ENCODE peak calls at places on chromosomes 11 and 22, in six cellular contexts. One of them, this sample, is unnamed. For H3K79me1, the result is how much of the 10 kb centered on the place peaks cover.

GRCh38 chr11:71428861-71429435 is 19.2 kb downstream of the DHCR7 start:
- DNase-seq in IMR-90: no peak
- DNase-seq in H9: no peak
- DNase-seq in neuronal stem cell: no peak
- DNase-seq in mesenchymal stem cell: no peak
- DNase-seq in H1: no peak
- DNase-seq in this sample: no peak

GRCh38 chr11:28879869-28880268 is 771.7 kb downstream of the METTL15 start:
- DNase-seq in IMR-90: no peak
- DNase-seq in H9: no peak
- DNase-seq in neuronal stem cell: no peak
- DNase-seq in mesenchymal stem cell: no peak
- DNase-seq in H1: no peak
- DNase-seq in this sample: no peak

GRCh38 chr22:19761500-19762314 is 1.1 kb downstream of the TBX1 start:
- DNase-seq in IMR-90: no peak
- DNase-seq in H9: no peak
- DNase-seq in neuronal stem cell: no peak
- DNase-seq in mesenchymal stem cell: peak
- DNase-seq in H1: no peak
- DNase-seq in this sample: no peak

GRCh38 chr11:128908391-128909246 is 17.5 kb downstream of the KCNJ5 start:
- DNase-seq in IMR-90: peak
- DNase-seq in H9: no peak
- DNase-seq in neuronal stem cell: no peak
- DNase-seq in mesenchymal stem cell: peak
- DNase-seq in H1: no peak
- DNase-seq in this sample: peak

GRCh38 chr11:3669128-3669527 is 2.1 kb downstream of the CHRNA10 start:
- DNase-seq in IMR-90: no peak
- DNase-seq in H9: no peak
- DNase-seq in neuronal stem cell: no peak
- DNase-seq in mesenchymal stem cell: no peak
- DNase-seq in H1: no peak
- DNase-seq in this sample: no peak

GRCh38 chr11:43868852-43869567 is 11.6 kb upstream of the ALKBH3 start:
- DNase-seq in IMR-90: peak
- DNase-seq in H9: no peak
- DNase-seq in neuronal stem cell: no peak
- DNase-seq in mesenchymal stem cell: peak
- DNase-seq in H1: no peak
- DNase-seq in this sample: no peak

GRCh38 chr11:17734418-17734911 is at the start of gene KCNC1:
- DNase-seq in IMR-90: peak
- DNase-seq in H9: peak
- DNase-seq in neuronal stem cell: peak
- DNase-seq in mesenchymal stem cell: peak
- DNase-seq in H1: peak
- DNase-seq in this sample: peak

GRCh38 chr11:124644426-124645280 is 22.0 kb downstream of the TBRG1 start:
- DNase-seq in IMR-90: peak
- DNase-seq in H9: peak
- DNase-seq in neuronal stem cell: peak
- DNase-seq in mesenchymal stem cell: peak
- DNase-seq in H1: peak
- DNase-seq in this sample: peak

GRCh38 chr22:29128891-29129643 is 56.2 kb downstream of the KREMEN1 start:
- DNase-seq in IMR-90: peak
- DNase-seq in H9: no peak
- DNase-seq in neuronal stem cell: no peak
- DNase-seq in mesenchymal stem cell: peak
- DNase-seq in H1: no peak
- DNase-seq in this sample: no peak

GRCh38 chr11:76277298-76278175 is 71.2 kb upstream of the WNT11 start:
- DNase-seq in IMR-90: no peak
- DNase-seq in H9: no peak
- DNase-seq in neuronal stem cell: no peak
- DNase-seq in mesenchymal stem cell: no peak
- DNase-seq in H1: no peak
- DNase-seq in this sample: no peak

GRCh38 chr22:35312198-35313059 is 12.7 kb downstream of the TOM1 start:
- DNase-seq in IMR-90: peak
- DNase-seq in H9: no peak
- DNase-seq in neuronal stem cell: no peak
- DNase-seq in mesenchymal stem cell: no peak
- DNase-seq in H1: no peak
- DNase-seq in this sample: peak

GRCh38 chr11:48237727-48238126 is 7.2 kb upstream of the OR4X2 start:
- DNase-seq in IMR-90: no peak
- DNase-seq in H9: no peak
- DNase-seq in neuronal stem cell: no peak
- DNase-seq in mesenchymal stem cell: no peak
- DNase-seq in H1: no peak
- DNase-seq in this sample: no peak

GRCh38 chr11:16843307-16843706 is 104.9 kb downstream of the C11orf58 start:
- DNase-seq in IMR-90: no peak
- DNase-seq in H9: no peak
- DNase-seq in neuronal stem cell: no peak
- DNase-seq in mesenchymal stem cell: no peak
- DNase-seq in H1: no peak
- DNase-seq in this sample: no peak

GRCh38 chr11:85752201-85752889 is 58.6 kb downstream of the SYTL2 start:
- DNase-seq in IMR-90: no peak
- DNase-seq in H9: no peak
- DNase-seq in neuronal stem cell: no peak
- DNase-seq in mesenchymal stem cell: no peak
- DNase-seq in H1: no peak
- DNase-seq in this sample: no peak

GRCh38 chr11:107583629-107584195 is 7.2 kb upstream of the ELMOD1 start:
- DNase-seq in IMR-90: peak
- DNase-seq in H9: no peak
- DNase-seq in neuronal stem cell: no peak
- DNase-seq in mesenchymal stem cell: no peak
- DNase-seq in H1: no peak
- DNase-seq in this sample: no peak

GRCh38 chr22:46691571-46691970 is 46.5 kb downstream of the CERK start:
- DNase-seq in IMR-90: no peak
- DNase-seq in H9: no peak
- DNase-seq in neuronal stem cell: no peak
- DNase-seq in mesenchymal stem cell: no peak
- DNase-seq in H1: no peak
- DNase-seq in this sample: no peak

GRCh38 chr22:41551882-41552582 is 7.8 kb upstream of the POLR3H start:
- DNase-seq in IMR-90: no peak
- DNase-seq in H9: no peak
- DNase-seq in neuronal stem cell: no peak
- DNase-seq in mesenchymal stem cell: no peak
- DNase-seq in H1: no peak
- DNase-seq in this sample: no peak

GRCh38 chr11:121741954-121742361 is 289.2 kb upstream of the SORL1-AS1 start:
- DNase-seq in IMR-90: peak
- DNase-seq in H9: no peak
- DNase-seq in neuronal stem cell: no peak
- DNase-seq in mesenchymal stem cell: no peak
- DNase-seq in H1: no peak
- DNase-seq in this sample: no peak

GRCh38 chr22:25759825-25760231 is 17.8 kb downstream of the MYO18B start:
- DNase-seq in IMR-90: peak
- DNase-seq in H9: no peak
- DNase-seq in neuronal stem cell: no peak
- DNase-seq in mesenchymal stem cell: peak
- DNase-seq in H1: no peak
- DNase-seq in this sample: peak

DNA sequence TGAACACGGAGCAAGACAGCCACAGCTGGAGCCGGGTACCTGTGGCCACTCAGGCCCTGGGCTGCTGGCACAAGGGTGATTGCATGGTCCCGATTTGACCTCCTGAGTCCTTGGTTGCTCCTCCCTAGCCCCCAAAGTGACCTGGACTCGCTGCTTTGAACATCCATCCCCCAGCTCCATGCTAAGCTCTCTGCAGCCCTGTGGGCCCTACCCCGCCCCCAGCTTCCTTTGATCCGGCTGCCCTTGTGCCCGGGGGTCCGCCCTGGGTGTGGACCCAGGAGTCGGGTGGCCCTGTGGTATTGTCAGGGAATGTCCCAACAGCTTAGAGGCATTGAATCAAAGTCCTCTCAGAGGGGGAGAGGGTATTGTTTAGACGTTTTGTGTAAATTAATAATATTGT is 20.5 kb downstream of the GRIK4 start:
- DNase-seq in IMR-90: no peak
- DNase-seq in H9: no peak
- DNase-seq in neuronal stem cell: no peak
- DNase-seq in mesenchymal stem cell: no peak
- DNase-seq in H1: no peak
- DNase-seq in this sample: no peak
- H3K14ac ChIP-seq in IMR-90: peak
- H3K14ac ChIP-seq in H9: no peak
- H3K14ac ChIP-seq in neuronal stem cell: no peak
- H3K14ac ChIP-seq in mesenchymal stem cell: no peak
- H3K14ac ChIP-seq in H1: no peak
- H3K14ac ChIP-seq in this sample: no peak

GRCh38 chr11:12702999-12703453 is 28.8 kb downstream of the TEAD1 start:
- DNase-seq in IMR-90: peak
- DNase-seq in H9: no peak
- DNase-seq in neuronal stem cell: no peak
- DNase-seq in mesenchymal stem cell: no peak
- DNase-seq in H1: no peak
- DNase-seq in this sample: peak

GRCh38 chr11:12706531-12707499 is 32.6 kb downstream of the TEAD1 start:
- DNase-seq in IMR-90: no peak
- DNase-seq in H9: no peak
- DNase-seq in neuronal stem cell: no peak
- DNase-seq in mesenchymal stem cell: no peak
- DNase-seq in H1: no peak
- DNase-seq in this sample: no peak

GRCh38 chr11:12705874-12706273 is 31.7 kb downstream of the TEAD1 start:
- DNase-seq in IMR-90: no peak
- DNase-seq in H9: no peak
- DNase-seq in neuronal stem cell: no peak
- DNase-seq in mesenchymal stem cell: no peak
- DNase-seq in H1: no peak
- DNase-seq in this sample: no peak

GRCh38 chr11:12704049-12704448 is 29.8 kb downstream of the TEAD1 start:
- DNase-seq in IMR-90: peak
- DNase-seq in H9: no peak
- DNase-seq in neuronal stem cell: no peak
- DNase-seq in mesenchymal stem cell: peak
- DNase-seq in H1: no peak
- DNase-seq in this sample: peak

DNA sequence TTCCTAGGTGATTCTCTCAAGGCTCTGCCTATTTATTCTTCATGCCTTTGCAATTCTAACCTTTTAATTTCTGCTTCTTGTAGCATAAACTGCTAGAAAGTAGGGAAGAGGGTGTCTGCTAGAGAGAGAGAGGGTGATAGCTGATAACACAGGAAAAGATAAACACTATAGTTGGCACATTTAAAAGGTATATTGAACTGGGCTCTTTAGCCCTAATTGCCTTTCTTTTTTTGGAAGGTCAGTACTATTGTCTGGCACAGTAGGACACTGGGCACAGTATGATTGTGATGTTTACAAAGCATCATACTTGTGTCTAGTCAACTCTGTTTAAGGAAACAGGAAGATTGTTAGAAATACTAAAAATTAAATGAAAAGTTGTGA is 33.3 kb downstream of the TEAD1 start:
- DNase-seq in IMR-90: no peak
- DNase-seq in H9: no peak
- DNase-seq in neuronal stem cell: no peak
- DNase-seq in mesenchymal stem cell: no peak
- DNase-seq in H1: no peak
- DNase-seq in this sample: no peak
- H3K79me1 ChIP-seq in IMR-90: half or more
- H3K79me1 ChIP-seq in H9: under half
- H3K79me1 ChIP-seq in neuronal stem cell: under half
- H3K79me1 ChIP-seq in mesenchymal stem cell: under half
- H3K79me1 ChIP-seq in H1: under half
- H3K79me1 ChIP-seq in this sample: under half

GRCh38 chr11:61277973-61278565 is 17.0 kb downstream of the VWCE start:
- DNase-seq in IMR-90: no peak
- DNase-seq in H9: no peak
- DNase-seq in neuronal stem cell: no peak
- DNase-seq in mesenchymal stem cell: no peak
- DNase-seq in H1: no peak
- DNase-seq in this sample: peak
- H2BK120ac ChIP-seq in IMR-90: no peak
- H2BK120ac ChIP-seq in H9: no peak
- H2BK120ac ChIP-seq in neuronal stem cell: no peak
- H2BK120ac ChIP-seq in mesenchymal stem cell: no peak
- H2BK120ac ChIP-seq in H1: no peak
- H2BK120ac ChIP-seq in this sample: no peak

GRCh38 chr11:2399488-2400068 is 972 bp upstream of the TSSC4 start:
- DNase-seq in IMR-90: no peak
- DNase-seq in H9: peak
- DNase-seq in neuronal stem cell: no peak
- DNase-seq in mesenchymal stem cell: no peak
- DNase-seq in H1: peak
- DNase-seq in this sample: peak

GRCh38 chr11:2400761-2401435 is 348 bp downstream of the TSSC4 start:
- DNase-seq in IMR-90: no peak
- DNase-seq in H9: no peak
- DNase-seq in neuronal stem cell: no peak
- DNase-seq in mesenchymal stem cell: peak
- DNase-seq in H1: no peak
- DNase-seq in this sample: no peak

GRCh38 chr11:2400069-2400760 is at the start of gene TSSC4:
- DNase-seq in IMR-90: peak
- DNase-seq in H9: peak
- DNase-seq in neuronal stem cell: peak
- DNase-seq in mesenchymal stem cell: peak
- DNase-seq in H1: peak
- DNase-seq in this sample: peak

GRCh38 chr11:2397005-2397404 is 3.5 kb upstream of the TSSC4 start:
- DNase-seq in IMR-90: no peak
- DNase-seq in H9: no peak
- DNase-seq in neuronal stem cell: no peak
- DNase-seq in mesenchymal stem cell: no peak
- DNase-seq in H1: no peak
- DNase-seq in this sample: no peak

DNA sequence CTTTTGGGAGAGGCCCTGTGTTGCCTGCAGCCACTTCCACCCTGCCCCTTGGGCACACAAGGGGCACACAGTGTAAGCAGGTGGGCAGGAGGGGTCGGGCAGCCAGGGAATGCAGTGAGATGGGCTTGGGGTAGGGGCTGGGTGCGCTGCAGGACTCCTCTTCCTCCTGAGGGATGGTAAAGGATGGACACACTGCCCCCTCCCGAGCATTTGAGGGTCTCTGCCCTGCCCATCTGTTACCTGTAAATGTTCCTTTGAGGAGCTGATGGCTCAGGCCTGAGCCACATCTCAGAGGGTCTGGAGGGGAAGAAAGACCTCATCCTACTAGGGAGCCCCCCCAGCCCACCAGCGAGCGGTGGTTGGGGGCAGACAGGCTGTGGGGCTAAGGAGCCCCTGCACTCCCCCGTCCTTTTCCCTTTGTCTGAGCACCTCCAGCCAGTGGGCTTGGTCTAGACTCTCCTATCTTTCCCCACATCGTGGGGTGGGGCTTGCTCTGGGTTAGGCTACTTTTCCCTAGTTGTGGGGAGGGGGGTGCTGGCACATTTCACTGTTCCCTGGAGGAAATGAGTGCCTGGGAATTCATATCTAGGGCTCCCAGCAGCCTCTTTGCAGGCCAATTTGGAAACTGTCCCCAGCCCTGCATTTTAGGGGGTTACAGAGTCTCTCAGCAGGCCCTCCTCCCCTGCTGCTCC is 1.7 kb upstream of the TSSC4 start:
- DNase-seq in IMR-90: no peak
- DNase-seq in H9: no peak
- DNase-seq in neuronal stem cell: no peak
- DNase-seq in mesenchymal stem cell: no peak
- DNase-seq in H1: no peak
- DNase-seq in this sample: no peak
- H3K14ac ChIP-seq in IMR-90: no peak
- H3K14ac ChIP-seq in H9: no peak
- H3K14ac ChIP-seq in neuronal stem cell: no peak
- H3K14ac ChIP-seq in mesenchymal stem cell: no peak
- H3K14ac ChIP-seq in H1: no peak
- H3K14ac ChIP-seq in this sample: no peak

This sample was measured in trophoblast cell.